ENCODE peak calls at places on chromosomes 4 and X, in eight cellular contexts. C is Peyer's patch, P is H7, R is hepatocyte, K is fibroblast of lung, G is transverse colon, E is IMR-90, N is left lung. J is an unnamed sample.
A peak's percentile ranks its signal among the peaks of the same experiment; 100 is the strongest.

GRCh38 chr4:106810122-106810521 is 226.0 kb downstream of the DKK2 start:
- DNase-seq in C (no peak), P (no peak), R (no peak), K (no peak), G (no peak), E (no peak), N (no peak), J (no peak)

GRCh38 chr4:743463-744211 is 38.0 kb downstream of the PCGF3 start:
- DNase-seq in C (no peak), P (peak; percentile 54), R (no peak), K (peak; percentile 45), G (no peak), E (peak; percentile 35), N (no peak), J (no peak)

GRCh38 chr4:123555500-123556273 is 159.1 kb downstream of the SPRY1 start:
- DNase-seq in C (peak; percentile 92), P (no peak), R (peak; percentile 92), K (peak; percentile 94), G (peak; percentile 93), E (peak; percentile 74), N (peak; percentile 86), J (peak; percentile 77)

GRCh38 chr4:52718123-52718522 is 33.1 kb downstream of the ERVMER34-1 start:
- DNase-seq in C (no peak), P (no peak), R (no peak), K (peak; percentile 45), G (no peak), E (peak; percentile 49), N (no peak), J (no peak)

GRCh38 chrX:4787971-4788370 is 1074.5 kb upstream of the PRKX start:
- DNase-seq in C (no peak), P (no peak), R (no peak), K (no peak), G (no peak), E (no peak), N (no peak), J (no peak)

GRCh38 chr4:27006646-27007045 is 146.0 kb downstream of the STIM2 start:
- DNase-seq in C (no peak), P (no peak), R (no peak), K (no peak), G (no peak), E (no peak), N (no peak), J (no peak)

GRCh38 chrX:30713061-30713525 is 59.9 kb downstream of the GK start:
- DNase-seq in C (peak; percentile 69), P (peak; percentile 55), R (peak; percentile 71), K (peak; percentile 81), G (peak; percentile 46), E (peak; percentile 65), N (peak; percentile 41), J (peak; percentile 31)

GRCh38 chr4:32672369-32672768 is 1952.2 kb downstream of the PCDH7 start:
- DNase-seq in C (no peak), P (no peak), R (no peak), K (no peak), G (no peak), E (no peak), N (no peak), J (no peak)

GRCh38 chr4:19711871-19712270 is 539.8 kb upstream of the SLIT2 start:
- DNase-seq in C (no peak), P (no peak), R (no peak), K (peak; percentile 75), G (no peak), E (peak; percentile 87), N (no peak), J (no peak)

GRCh38 chr4:71270901-71271300 is 67.9 kb upstream of the SLC4A4 start:
- DNase-seq in C (peak; percentile 64), P (no peak), R (peak; percentile 46), K (peak; percentile 62), G (peak; percentile 28), E (peak; percentile 45), N (no peak), J (no peak)

GRCh38 chr4:172666711-172667368 is 501.8 kb upstream of the GALNT7 start:
- DNase-seq in C (no peak), P (peak; percentile 13), R (no peak), K (no peak), G (no peak), E (peak; percentile 22), N (no peak), J (no peak)

GRCh38 chr4:102500371-102501175 is 586 bp upstream of the NFKB1 start:
- DNase-seq in C (peak; percentile 66), P (peak; percentile 66), R (peak; percentile 69), K (peak; percentile 58), G (peak; percentile 52), E (peak; percentile 61), N (peak; percentile 52), J (peak; percentile 61)

GRCh38 chrX:22203186-22203585 is 69.5 kb upstream of the CBLL2 start:
- DNase-seq in C (no peak), P (no peak), R (no peak), K (no peak), G (no peak), E (no peak), N (no peak), J (no peak)

GRCh38 chrX:29435396-29435795 is 780.0 kb upstream of the MAGEB2 start:
- DNase-seq in C (no peak), P (no peak), R (no peak), K (peak; percentile 76), G (no peak), E (peak; percentile 37), N (no peak), J (no peak)

GRCh38 chr4:109418588-109418987 is 15.0 kb upstream of the SEC24B start:
- DNase-seq in C (no peak), P (no peak), R (no peak), K (no peak), G (no peak), E (no peak), N (no peak), J (no peak)

GRCh38 chr4:62709618-62710252 is 1509.6 kb downstream of the ADGRL3 start:
- DNase-seq in C (no peak), P (no peak), R (peak; percentile 66), K (peak; percentile 58), G (no peak), E (peak; percentile 0), N (no peak), J (no peak)

GRCh38 chr4:14309429-14309828 is 681.9 kb upstream of the BOD1L1 start:
- DNase-seq in C (no peak), P (no peak), R (no peak), K (no peak), G (no peak), E (no peak), N (no peak), J (no peak)

GRCh38 chrX:103503163-103503852 is 16.0 kb downstream of the RAB40A start:
- DNase-seq in C (no peak), P (no peak), R (no peak), K (no peak), G (no peak), E (peak; percentile 33), N (no peak), J (no peak)

GRCh38 chr4:153931804-153932203 is 142.9 kb upstream of the SFRP2 start:
- DNase-seq in C (no peak), P (no peak), R (peak; percentile 14), K (peak; percentile 31), G (no peak), E (no peak), N (no peak), J (no peak)

GRCh38 chr4:141473952-141474351 is 162.4 kb upstream of the IL15 start:
- DNase-seq in C (no peak), P (no peak), R (no peak), K (peak; percentile 50), G (no peak), E (peak; percentile 61), N (no peak), J (no peak)

GRCh38 chrX:129522184-129523059 is 868 bp downstream of the SMARCA1 start:
- DNase-seq in C (peak; percentile 53), P (peak; percentile 91), R (peak; percentile 78), K (peak; percentile 60), G (peak; percentile 31), E (peak; percentile 54), N (peak; percentile 70), J (peak; percentile 71)

GRCh38 chr4:168877779-168878491 is 132.1 kb downstream of the CBR4 start:
- DNase-seq in C (no peak), P (peak; percentile 73), R (peak; percentile 62), K (peak; percentile 39), G (no peak), E (no peak), N (peak; percentile 65), J (peak; percentile 38)

GRCh38 chr4:136653640-136654406 is 878.5 kb downstream of the PCDH18 start:
- DNase-seq in C (no peak), P (no peak), R (no peak), K (no peak), G (no peak), E (no peak), N (no peak), J (no peak)
- H3K4me3 ChIP-seq in C (no peak overlapping the region), P (no peak overlapping the region), R (no peak overlapping the region), K (no peak overlapping the region), G (no peak overlapping the region), E (no peak overlapping the region), N (no peak overlapping the region), J (no peak overlapping the region)

GRCh38 chrX:79156818-79157217 is 12.3 kb downstream of the GPR174 start:
- DNase-seq in C (no peak), P (no peak), R (no peak), K (no peak), G (no peak), E (no peak), N (no peak), J (no peak)

GRCh38 chrX:79154612-79155358 is 10.3 kb downstream of the GPR174 start:
- DNase-seq in C (no peak), P (no peak), R (no peak), K (no peak), G (no peak), E (no peak), N (no peak), J (no peak)

GRCh38 chrX:79147477-79147876 is 3.0 kb downstream of the GPR174 start:
- DNase-seq in C (no peak), P (no peak), R (no peak), K (no peak), G (no peak), E (no peak), N (no peak), J (no peak)

GRCh38 chrX:79153348-79153747 is 8.9 kb downstream of the GPR174 start:
- DNase-seq in C (no peak), P (no peak), R (no peak), K (no peak), G (no peak), E (no peak), N (no peak), J (no peak)
- H3K4me3 ChIP-seq in C (no peak overlapping the region), P (no peak overlapping the region), R (no peak overlapping the region), K (no peak overlapping the region), G (no peak overlapping the region), E (no peak overlapping the region), N (no peak overlapping the region), J (no peak overlapping the region)

DNA sequence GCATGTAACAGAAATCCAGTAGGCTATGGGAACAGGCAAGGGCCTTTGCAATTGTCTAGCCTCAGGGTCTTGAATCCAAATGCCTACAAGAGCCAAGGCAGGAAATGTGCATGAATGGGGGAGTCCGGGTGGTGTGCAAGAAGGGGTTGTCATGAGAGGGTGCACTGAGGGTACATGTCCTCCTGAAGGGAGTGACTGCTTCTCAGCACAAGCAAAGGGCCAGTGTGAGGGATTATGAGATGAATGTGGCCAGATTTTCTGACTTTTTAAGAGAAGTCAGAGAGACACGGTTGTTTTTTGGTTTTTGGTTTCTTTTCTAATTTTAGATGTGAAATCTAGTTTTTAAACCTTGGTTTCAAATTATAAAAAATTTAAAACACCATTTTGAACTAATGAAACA is 76.5 kb upstream of the LSM6 start:
- DNase-seq in C (no peak), P (no peak), R (no peak), K (no peak), G (no peak), E (no peak), N (no peak), J (no peak)
- H3K4me3 ChIP-seq in C (no peak overlapping the region), P (no peak overlapping the region), R (no peak overlapping the region), K (no peak overlapping the region), G (no peak overlapping the region), E (no peak overlapping the region), N (no peak overlapping the region), J (no peak overlapping the region)

GRCh38 chr4:121164291-121164690 is at the start of gene TNIP3:
- DNase-seq in C (no peak), P (no peak), R (no peak), K (no peak), G (peak; percentile 18), E (peak; percentile 55), N (no peak), J (no peak)
- H3K4me3 ChIP-seq in C (no peak within 1 kb of the TSS), P (no peak within 1 kb of the TSS), R (no peak within 1 kb of the TSS), K (no peak within 1 kb of the TSS), G (no peak within 1 kb of the TSS), E (no peak within 1 kb of the TSS), N (no peak within 1 kb of the TSS), J (no peak within 1 kb of the TSS)